ENCODE peak calls at places on chromosomes 3 and 15, in five cellular contexts. J, M, S, N and W are unnamed samples.
A peak's percentile ranks its signal among the peaks of the same experiment; 100 is the strongest.

GRCh38 chr3:51955893-51956770 is 951 bp downstream of the GPR62 start:
- DNase-seq in N (peak; percentile 36), M (peak; percentile 58), J (no peak), S (no peak), W (no peak)

GRCh38 chr3:171809513-171810277 is 588 bp downstream of the PLD1 start:
- DNase-seq in J (peak; percentile 94), S (peak; percentile 82), M (peak; percentile 75), N (no peak), W (peak; percentile 89)

GRCh38 chr3:170814822-170815221 is 55.2 kb downstream of the RPL22L1 start:
- DNase-seq in S (no peak), N (no peak), M (no peak), J (no peak), W (no peak)

GRCh38 chr3:130658666-130659065 is 88.0 kb downstream of the PIK3R4 start:
- DNase-seq in J (no peak), N (no peak), S (no peak), M (no peak), W (no peak)

GRCh38 chr3:46665763-46666470 is 27.6 kb downstream of the ALS2CL start:
- DNase-seq in S (no peak), N (no peak), J (peak; percentile 45), M (peak; percentile 19), W (no peak)

GRCh38 chr15:83413054-83413719 is 34.0 kb upstream of the SH3GL3 start:
- DNase-seq in N (no peak), J (no peak), M (no peak), S (no peak), W (no peak)

GRCh38 chr3:156677120-156677479 is 2.7 kb downstream of the TIPARP start:
- DNase-seq in S (no peak), J (no peak), N (no peak), M (no peak), W (no peak)

GRCh38 chr3:16085884-16086608 is 88.4 kb upstream of the GALNT15 start:
- DNase-seq in N (no peak), J (peak; percentile 84), M (no peak), S (no peak), W (no peak)

GRCh38 chr15:48177383-48177874 is 666 bp downstream of the MYEF2 start:
- DNase-seq in M (no peak), N (peak; percentile 63), S (no peak), J (no peak), W (peak; percentile 38)

GRCh38 chr15:33135355-33135781 is 59.1 kb downstream of the FMN1 start:
- DNase-seq in S (no peak), N (no peak), J (no peak), M (no peak), W (no peak)

GRCh38 chr3:122992628-122993570 is 34.7 kb downstream of the SEMA5B start:
- DNase-seq in S (no peak), N (no peak), J (peak; percentile 79), M (no peak), W (no peak)

GRCh38 chr3:66803206-66803605 is 194.9 kb upstream of the KBTBD8 start:
- DNase-seq in J (no peak), N (no peak), S (no peak), M (no peak), W (no peak)

GRCh38 chr3:120284702-120285507 is at the start of gene GPR156:
- DNase-seq in S (no peak), J (no peak), N (no peak), M (no peak), W (no peak)

GRCh38 chr3:86785381-86785780 is 205.6 kb downstream of the VGLL3 start:
- DNase-seq in N (no peak), J (no peak), S (no peak), M (no peak), W (no peak)

GRCh38 chr3:13821156-13821555 is 58.7 kb downstream of the WNT7A start:
- DNase-seq in N (no peak), J (no peak), S (no peak), M (no peak), W (no peak)

GRCh38 chr3:9781978-9782575 is 10.2 kb downstream of the TADA3 start:
- DNase-seq in S (no peak), M (no peak), N (peak; percentile 23), J (no peak), W (no peak)

GRCh38 chr3:31240894-31241293 is 291.8 kb upstream of the STT3B start:
- DNase-seq in S (no peak), M (no peak), N (no peak), J (no peak), W (no peak)

GRCh38 chr15:76342046-76342381 is 5.4 kb downstream of the ISL2 start:
- DNase-seq in M (no peak), N (no peak), J (no peak), S (no peak), W (no peak)

GRCh38 chr3:23496165-23496564 is 293.0 kb downstream of the UBE2E2 start:
- DNase-seq in M (no peak), S (no peak), J (no peak), N (no peak), W (no peak)

GRCh38 chr3:125072310-125072709 is 16.5 kb upstream of the HEG1 start:
- DNase-seq in N (no peak), S (no peak), J (no peak), M (no peak), W (no peak)

GRCh38 chr15:99973351-99973750 is 240.1 kb upstream of the LYSMD4 start:
- DNase-seq in S (no peak), N (no peak), J (no peak), M (no peak), W (no peak)

GRCh38 chr3:5022966-5023776 is 43.9 kb downstream of the BHLHE40 start:
- DNase-seq in J (peak; percentile 87), S (peak; percentile 98), N (no peak), M (no peak), W (peak; percentile 99)

GRCh38 chr15:62886431-62887071 is 156.0 kb upstream of the TPM1 start:
- DNase-seq in M (no peak), J (no peak), S (no peak), N (no peak), W (peak; percentile 61)

GRCh38 chr3:114331007-114331406 is 37.2 kb downstream of the TIGIT start:
- DNase-seq in M (no peak), J (no peak), S (no peak), N (no peak), W (no peak)

GRCh38 chr3:126758882-126759281 is 54.8 kb downstream of the CHCHD6 start:
- DNase-seq in N (no peak), M (no peak), S (no peak), J (no peak), W (no peak)

GRCh38 chr3:16402451-16402850 is 111.0 kb downstream of the RFTN1 start:
- DNase-seq in N (no peak), M (no peak), J (no peak), S (no peak), W (no peak)

GRCh38 chr3:107452436-107452835 is 70.3 kb upstream of the BBX start:
- DNase-seq in N (no peak), J (no peak), S (no peak), M (no peak), W (peak; percentile 9)

GRCh38 chr3:13851091-13851849 is 28.6 kb downstream of the WNT7A start:
- DNase-seq in J (no peak), S (no peak), N (no peak), M (no peak), W (no peak)

GRCh38 chr15:30924353-30924752 is 20.6 kb downstream of the FAN1 start:
- DNase-seq in S (peak; percentile 29), J (no peak), M (no peak), N (no peak), W (peak; percentile 48)

DNA sequence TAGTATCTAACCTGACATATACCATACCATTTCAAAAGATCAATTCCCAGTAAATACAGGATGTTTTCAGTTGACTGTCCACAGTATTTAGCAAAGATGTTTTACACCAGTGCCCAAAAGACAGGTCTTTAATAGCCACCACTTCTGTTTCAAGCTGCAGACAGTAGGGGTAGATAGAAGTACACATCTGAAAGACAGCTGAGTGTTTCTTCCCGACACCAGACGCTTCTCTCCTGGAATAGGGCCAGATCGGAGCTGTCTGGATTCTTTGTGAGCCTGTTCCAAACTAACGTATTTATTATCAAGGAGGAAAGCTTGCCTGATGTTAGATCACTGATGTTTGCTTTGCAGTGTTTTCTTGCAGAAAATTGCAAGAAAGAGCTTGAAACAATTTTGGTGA is 136.1 kb upstream of the RBMS3 start:
- DNase-seq in M (no peak), J (peak; percentile 71), N (no peak), S (peak; percentile 34), W (peak; percentile 88)
- TF ChIP-seq CTCF in M (no peak), J (no peak), N (no peak), S (peak; percentile 45), W (peak; percentile 54)

DNA sequence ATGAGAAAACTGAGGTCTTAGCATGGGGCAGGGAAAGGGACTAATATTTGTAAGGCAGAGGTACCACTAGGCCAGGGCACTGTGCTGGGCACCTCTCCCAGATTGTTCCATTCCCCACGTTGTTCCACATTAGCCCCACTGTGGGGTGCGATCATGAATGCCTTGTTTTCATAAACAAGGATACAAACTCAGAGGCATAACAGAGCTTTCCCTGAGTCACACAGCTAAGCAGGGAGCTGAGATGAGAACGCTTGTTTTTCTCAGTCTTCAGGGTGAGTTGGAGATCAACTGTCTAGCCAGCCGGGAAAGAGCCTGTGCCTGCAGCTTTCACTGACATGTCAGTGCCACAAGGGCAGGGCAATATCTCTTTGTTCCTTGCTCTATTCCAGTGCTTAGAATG is 47.9 kb upstream of the ITGA11 start:
- DNase-seq in M (no peak), N (no peak), J (no peak), S (no peak), W (peak; percentile 78)
- H3K27ac ChIP-seq in M (no peak overlapping the region), N (no peak overlapping the region), J (peak overlapping the region; percentile 35), S (peak overlapping the region; percentile 39), W (peak overlapping the region; percentile 60)

GRCh38 chr15:101440846-101441590 is 48.5 kb downstream of the PCSK6 start:
- DNase-seq in S (no peak), N (no peak), M (no peak), J (peak; percentile 35), W (no peak)

GRCh38 chr15:101439920-101440319 is 49.6 kb downstream of the PCSK6 start:
- DNase-seq in M (no peak), J (no peak), S (no peak), N (no peak), W (no peak)

GRCh38 chr15:101437618-101438481 is 51.7 kb downstream of the PCSK6 start:
- DNase-seq in N (no peak), J (no peak), S (no peak), M (no peak), W (no peak)

GRCh38 chr15:101438482-101439284 is 50.8 kb downstream of the PCSK6 start:
- DNase-seq in S (no peak), N (no peak), M (no peak), J (no peak), W (no peak)

DNA sequence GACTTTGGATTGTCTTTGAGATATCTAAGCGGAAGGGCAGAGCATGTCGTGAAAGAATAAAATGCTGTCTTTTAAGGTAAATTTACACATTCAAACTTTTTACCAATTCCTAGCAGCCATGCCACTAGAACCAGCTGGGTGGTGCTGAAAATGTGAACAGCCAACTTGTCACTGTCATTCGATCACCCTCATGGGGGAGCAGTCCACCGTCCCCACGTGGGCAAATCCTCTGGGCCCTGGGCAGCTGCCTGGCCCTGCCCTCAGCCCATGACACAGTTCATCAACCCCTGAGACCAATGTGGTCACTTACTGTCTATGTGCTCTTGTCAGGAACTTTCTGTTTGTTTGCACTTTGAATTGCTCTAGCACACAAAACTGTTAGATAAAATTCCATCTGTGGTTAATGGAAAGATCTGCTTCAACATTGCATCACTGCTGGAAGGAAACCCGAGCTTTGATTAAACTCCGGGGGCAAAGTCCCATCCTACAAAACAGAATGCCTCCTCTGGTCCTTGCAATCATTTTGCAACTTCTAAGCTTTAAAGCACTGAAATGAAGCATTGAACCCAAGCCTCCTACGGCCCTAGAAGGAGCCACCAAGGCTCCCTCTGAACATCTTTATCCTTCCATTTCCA is 50.1 kb downstream of the PCSK6 start:
- DNase-seq in M (no peak), J (no peak), N (no peak), S (no peak), W (peak; percentile 15)
- H3K4me3 ChIP-seq in M (no peak overlapping the region), J (no peak overlapping the region), N (no peak overlapping the region), S (no peak overlapping the region), W (no peak overlapping the region)

GRCh38 chr15:36315649-36316048 is 263.8 kb upstream of the CDIN1 start:
- DNase-seq in J (no peak), S (no peak), N (no peak), M (no peak), W (no peak)
- TF ChIP-seq CTCF in J (no peak), S (no peak), N (no peak), M (no peak), W (no peak)